ENCODE peak calls at places on chromosome 9, in four cellular contexts. One of them, this sample, is unnamed. For H3K27me3, the result is how much of the 10 kb centered on the place peaks cover.

GRCh38 chr9:133226219-133227171 is 17.4 kb upstream of the OBP2B start:
- DNase-seq in cardiac muscle cell: no peak
- DNase-seq in lung: no peak
- DNase-seq in CD4-positive, CD25-positive, alpha-beta regulatory T cell: no peak
- DNase-seq in this sample: no peak

GRCh38 chr9:132609829-132610228 is 27.4 kb downstream of the BARHL1 start:
- DNase-seq in lung: no peak
- DNase-seq in cardiac muscle cell: no peak
- DNase-seq in CD4-positive, CD25-positive, alpha-beta regulatory T cell: no peak
- DNase-seq in this sample: no peak

GRCh38 chr9:134410078-134410834 is 84.0 kb downstream of the RXRA start:
- DNase-seq in lung: peak
- DNase-seq in CD4-positive, CD25-positive, alpha-beta regulatory T cell: no peak
- DNase-seq in cardiac muscle cell: no peak
- DNase-seq in this sample: no peak

GRCh38 chr9:89775641-89776040 is 170.8 kb downstream of the GADD45G start:
- DNase-seq in CD4-positive, CD25-positive, alpha-beta regulatory T cell: no peak
- DNase-seq in cardiac muscle cell: no peak
- DNase-seq in lung: no peak
- DNase-seq in this sample: no peak

GRCh38 chr9:98830554-98830953 is 23.1 kb downstream of the GALNT12 start:
- DNase-seq in lung: no peak
- DNase-seq in CD4-positive, CD25-positive, alpha-beta regulatory T cell: no peak
- DNase-seq in cardiac muscle cell: no peak
- DNase-seq in this sample: no peak

GRCh38 chr9:12813960-12814876 is 39.4 kb downstream of the LURAP1L start:
- DNase-seq in cardiac muscle cell: no peak
- DNase-seq in CD4-positive, CD25-positive, alpha-beta regulatory T cell: no peak
- DNase-seq in lung: peak
- DNase-seq in this sample: no peak

GRCh38 chr9:12718482-12719026 is 25.4 kb downstream of the TYRP1 start:
- DNase-seq in lung: no peak
- DNase-seq in cardiac muscle cell: peak
- DNase-seq in CD4-positive, CD25-positive, alpha-beta regulatory T cell: no peak
- DNase-seq in this sample: peak

GRCh38 chr9:134333234-134333873 is 7.1 kb downstream of the RXRA start:
- DNase-seq in CD4-positive, CD25-positive, alpha-beta regulatory T cell: no peak
- DNase-seq in lung: no peak
- DNase-seq in cardiac muscle cell: no peak
- DNase-seq in this sample: no peak

GRCh38 chr9:14423816-14424261 is 109.9 kb upstream of the NFIB start:
- DNase-seq in cardiac muscle cell: no peak
- DNase-seq in lung: no peak
- DNase-seq in CD4-positive, CD25-positive, alpha-beta regulatory T cell: no peak
- DNase-seq in this sample: no peak

GRCh38 chr9:134597957-134598883 is 43.4 kb upstream of the COL5A1 start:
- DNase-seq in CD4-positive, CD25-positive, alpha-beta regulatory T cell: no peak
- DNase-seq in lung: peak
- DNase-seq in cardiac muscle cell: peak
- DNase-seq in this sample: no peak

GRCh38 chr9:69421908-69422801 is 97.1 kb downstream of the ENTREP1 start:
- DNase-seq in cardiac muscle cell: peak
- DNase-seq in CD4-positive, CD25-positive, alpha-beta regulatory T cell: peak
- DNase-seq in lung: peak
- DNase-seq in this sample: peak

GRCh38 chr9:94554078-94554438 is 825 bp upstream of the PCAT7 start:
- DNase-seq in cardiac muscle cell: no peak
- DNase-seq in lung: no peak
- DNase-seq in CD4-positive, CD25-positive, alpha-beta regulatory T cell: no peak
- DNase-seq in this sample: no peak

GRCh38 chr9:135650408-135650807 is 11.1 kb upstream of the GLT6D1 start:
- DNase-seq in CD4-positive, CD25-positive, alpha-beta regulatory T cell: no peak
- DNase-seq in lung: no peak
- DNase-seq in cardiac muscle cell: no peak
- DNase-seq in this sample: no peak

GRCh38 chr9:92971776-92972175 is 24.5 kb downstream of the FGD3 start:
- DNase-seq in lung: no peak
- DNase-seq in CD4-positive, CD25-positive, alpha-beta regulatory T cell: no peak
- DNase-seq in cardiac muscle cell: no peak
- DNase-seq in this sample: no peak

GRCh38 chr9:22446950-22447606 is 454 bp downstream of the DMRTA1 start:
- DNase-seq in lung: peak
- DNase-seq in CD4-positive, CD25-positive, alpha-beta regulatory T cell: peak
- DNase-seq in cardiac muscle cell: peak
- DNase-seq in this sample: no peak

DNA sequence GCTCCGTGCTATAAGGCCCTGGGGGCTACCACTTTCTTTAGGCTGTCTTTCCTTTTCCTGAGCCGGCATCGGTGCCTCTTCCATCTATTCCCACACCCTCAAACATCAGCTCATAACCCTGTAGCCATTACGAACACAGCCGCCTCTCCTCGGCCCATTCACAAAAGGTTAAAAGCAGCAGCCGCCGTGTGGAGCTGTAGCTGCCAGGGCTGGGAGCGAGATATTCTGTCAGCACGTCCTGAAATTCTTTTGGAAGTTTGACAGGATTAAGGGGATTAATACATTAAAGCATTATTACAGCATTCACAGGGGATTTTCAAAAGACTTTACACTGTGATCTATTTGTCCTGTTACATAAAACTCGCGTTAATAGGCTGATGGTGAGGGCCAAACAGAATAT is 428.2 kb downstream of the CDK5RAP2 start:
- DNase-seq in lung: no peak
- DNase-seq in CD4-positive, CD25-positive, alpha-beta regulatory T cell: no peak
- DNase-seq in cardiac muscle cell: no peak
- DNase-seq in this sample: no peak
- H3K27ac ChIP-seq in lung: no peak
- H3K27ac ChIP-seq in CD4-positive, CD25-positive, alpha-beta regulatory T cell: no peak
- H3K27ac ChIP-seq in cardiac muscle cell: no peak
- H3K27ac ChIP-seq in this sample: no peak

GRCh38 chr9:96050048-96050875 is 174.8 kb downstream of the ERCC6L2 start:
- DNase-seq in cardiac muscle cell: no peak
- DNase-seq in lung: no peak
- DNase-seq in CD4-positive, CD25-positive, alpha-beta regulatory T cell: no peak
- DNase-seq in this sample: no peak
- H3K27me3 ChIP-seq in cardiac muscle cell: under half
- H3K27me3 ChIP-seq in lung: under half
- H3K27me3 ChIP-seq in CD4-positive, CD25-positive, alpha-beta regulatory T cell: under half
- H3K27me3 ChIP-seq in this sample: under half

DNA sequence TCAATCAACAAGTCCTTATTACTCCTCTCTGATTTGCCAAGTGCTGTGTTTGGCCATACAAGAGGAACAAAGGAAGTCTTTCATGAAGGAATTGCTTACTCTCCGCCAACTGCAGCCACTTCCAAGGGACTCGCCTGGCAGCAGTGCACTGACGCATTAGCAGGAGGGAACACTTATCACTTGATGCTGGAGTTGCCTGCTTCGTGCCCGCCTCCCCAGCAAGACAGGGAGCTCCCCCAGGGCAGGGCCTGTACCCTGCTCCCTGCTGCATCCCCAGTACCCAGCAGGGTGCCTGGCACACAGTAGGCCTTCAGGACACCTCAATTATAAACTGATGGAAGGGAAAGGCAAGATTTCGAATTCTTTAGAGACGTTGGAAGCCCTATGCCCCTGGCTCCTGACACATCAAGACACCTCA is 97.9 kb downstream of the CRB2 start:
- DNase-seq in cardiac muscle cell: no peak
- DNase-seq in lung: no peak
- DNase-seq in CD4-positive, CD25-positive, alpha-beta regulatory T cell: no peak
- DNase-seq in this sample: no peak
- H3K27ac ChIP-seq in cardiac muscle cell: no peak
- H3K27ac ChIP-seq in lung: no peak
- H3K27ac ChIP-seq in CD4-positive, CD25-positive, alpha-beta regulatory T cell: no peak
- H3K27ac ChIP-seq in this sample: no peak

DNA sequence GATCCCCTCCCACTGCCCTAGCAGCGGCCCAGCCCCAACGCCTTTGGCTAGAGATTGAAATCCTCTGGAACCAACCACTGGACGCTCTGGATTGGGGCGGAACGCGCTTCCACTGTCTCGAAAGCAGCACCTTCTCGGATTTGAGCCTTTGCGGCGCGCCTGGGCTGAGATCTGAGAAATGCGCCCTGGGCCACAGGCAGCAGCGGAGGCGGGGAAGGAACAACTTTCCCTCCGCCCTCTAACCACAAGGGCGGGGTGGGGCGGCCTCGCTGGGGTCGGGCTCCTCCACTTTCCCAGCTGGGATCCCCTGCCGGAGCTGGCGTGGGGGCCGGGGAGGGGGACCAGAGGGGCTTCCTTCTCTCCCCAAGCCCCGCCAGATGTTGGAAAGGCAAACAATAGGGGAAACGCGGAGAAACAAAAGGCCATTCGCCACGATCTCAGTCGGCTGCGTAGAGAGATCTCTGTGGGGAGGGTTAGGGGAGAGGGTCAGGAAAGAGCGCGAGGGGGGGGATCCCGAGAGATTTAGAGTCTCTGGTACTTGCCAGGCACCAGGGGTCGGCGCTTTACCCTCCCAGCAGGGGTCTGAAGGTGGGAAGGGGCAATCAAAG is 1.2 kb downstream of the MOB3B start:
- DNase-seq in CD4-positive, CD25-positive, alpha-beta regulatory T cell: peak
- DNase-seq in cardiac muscle cell: peak
- DNase-seq in lung: peak
- DNase-seq in this sample: no peak
- H3K27me3 ChIP-seq in CD4-positive, CD25-positive, alpha-beta regulatory T cell: under half
- H3K27me3 ChIP-seq in cardiac muscle cell: under half
- H3K27me3 ChIP-seq in lung: under half
- H3K27me3 ChIP-seq in this sample: under half

GRCh38 chr9:113463418-113464285 is at the start of gene RGS3:
- DNase-seq in cardiac muscle cell: peak
- DNase-seq in lung: peak
- DNase-seq in CD4-positive, CD25-positive, alpha-beta regulatory T cell: no peak
- DNase-seq in this sample: peak
- H3K27ac ChIP-seq in cardiac muscle cell: peak
- H3K27ac ChIP-seq in lung: peak
- H3K27ac ChIP-seq in CD4-positive, CD25-positive, alpha-beta regulatory T cell: no peak
- H3K27ac ChIP-seq in this sample: no peak

DNA sequence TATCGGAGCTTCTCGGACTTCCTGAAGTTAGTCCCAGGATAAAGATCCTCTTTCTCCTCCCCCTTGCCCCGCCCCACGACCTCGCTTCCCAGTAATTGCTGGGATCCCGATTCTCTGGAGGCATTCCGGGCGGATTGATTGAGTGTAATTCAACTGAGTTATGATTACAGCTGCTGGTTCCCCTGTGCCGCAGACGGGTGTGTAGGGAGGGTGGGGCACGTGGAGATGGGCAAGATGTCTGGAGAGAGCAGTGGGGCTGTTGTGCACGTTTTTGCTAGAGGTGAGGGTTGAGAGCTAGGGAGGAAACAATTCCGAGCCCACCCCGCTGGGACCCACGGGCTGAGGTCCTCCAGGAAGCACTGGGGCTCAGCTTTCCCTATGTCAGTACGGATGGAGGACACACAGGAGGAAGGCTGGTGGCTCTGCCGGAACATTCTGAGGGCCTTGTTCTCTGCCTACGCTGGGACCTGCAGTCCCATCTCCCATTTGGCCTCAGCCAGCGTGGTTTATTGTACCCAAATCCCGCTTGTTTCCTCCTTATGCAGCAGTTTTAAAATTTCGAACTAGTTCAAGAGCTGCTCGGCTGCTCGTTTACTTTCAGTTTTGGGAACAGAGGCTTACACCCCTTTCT is 2.4 kb upstream of the DMRT2 start:
- DNase-seq in lung: no peak
- DNase-seq in cardiac muscle cell: no peak
- DNase-seq in CD4-positive, CD25-positive, alpha-beta regulatory T cell: peak
- DNase-seq in this sample: no peak
- H3K27me3 ChIP-seq in lung: under half
- H3K27me3 ChIP-seq in cardiac muscle cell: half or more
- H3K27me3 ChIP-seq in CD4-positive, CD25-positive, alpha-beta regulatory T cell: half or more
- H3K27me3 ChIP-seq in this sample: half or more

GRCh38 chr9:38009035-38009501 is 60.0 kb downstream of the SHB start:
- DNase-seq in cardiac muscle cell: no peak
- DNase-seq in lung: no peak
- DNase-seq in CD4-positive, CD25-positive, alpha-beta regulatory T cell: no peak
- DNase-seq in this sample: no peak

GRCh38 chr9:38008168-38009034 is 60.6 kb downstream of the SHB start:
- DNase-seq in lung: peak
- DNase-seq in cardiac muscle cell: no peak
- DNase-seq in CD4-positive, CD25-positive, alpha-beta regulatory T cell: peak
- DNase-seq in this sample: no peak

GRCh38 chr9:38004809-38005560 is 64.0 kb downstream of the SHB start:
- DNase-seq in cardiac muscle cell: no peak
- DNase-seq in lung: no peak
- DNase-seq in CD4-positive, CD25-positive, alpha-beta regulatory T cell: no peak
- DNase-seq in this sample: no peak

GRCh38 chr9:38006163-38006562 is 62.9 kb downstream of the SHB start:
- DNase-seq in CD4-positive, CD25-positive, alpha-beta regulatory T cell: no peak
- DNase-seq in cardiac muscle cell: no peak
- DNase-seq in lung: no peak
- DNase-seq in this sample: no peak

GRCh38 chr9:38006981-38007380 is 62.0 kb downstream of the SHB start:
- DNase-seq in CD4-positive, CD25-positive, alpha-beta regulatory T cell: no peak
- DNase-seq in lung: no peak
- DNase-seq in cardiac muscle cell: no peak
- DNase-seq in this sample: no peak
- H3K27ac ChIP-seq in CD4-positive, CD25-positive, alpha-beta regulatory T cell: no peak
- H3K27ac ChIP-seq in lung: peak
- H3K27ac ChIP-seq in cardiac muscle cell: no peak
- H3K27ac ChIP-seq in this sample: no peak

GRCh38 chr9:107388890-107389289 is 100.7 kb downstream of the KLF4 start:
- DNase-seq in CD4-positive, CD25-positive, alpha-beta regulatory T cell: no peak
- DNase-seq in cardiac muscle cell: no peak
- DNase-seq in lung: no peak
- DNase-seq in this sample: no peak
- H3K27me3 ChIP-seq in CD4-positive, CD25-positive, alpha-beta regulatory T cell: under half
- H3K27me3 ChIP-seq in cardiac muscle cell: under half
- H3K27me3 ChIP-seq in lung: under half
- H3K27me3 ChIP-seq in this sample: under half

GRCh38 chr9:129225815-129226214 is 47.8 kb upstream of the IER5L start:
- DNase-seq in cardiac muscle cell: peak
- DNase-seq in CD4-positive, CD25-positive, alpha-beta regulatory T cell: peak
- DNase-seq in lung: no peak
- DNase-seq in this sample: no peak
- H3K27ac ChIP-seq in cardiac muscle cell: peak
- H3K27ac ChIP-seq in CD4-positive, CD25-positive, alpha-beta regulatory T cell: no peak
- H3K27ac ChIP-seq in lung: no peak
- H3K27ac ChIP-seq in this sample: no peak

GRCh38 chr9:130480673-130481072 is 35.9 kb downstream of the ASS1 start:
- DNase-seq in lung: no peak
- DNase-seq in cardiac muscle cell: peak
- DNase-seq in CD4-positive, CD25-positive, alpha-beta regulatory T cell: no peak
- DNase-seq in this sample: peak

GRCh38 chr9:130478152-130478551 is 33.4 kb downstream of the ASS1 start:
- DNase-seq in cardiac muscle cell: no peak
- DNase-seq in lung: no peak
- DNase-seq in CD4-positive, CD25-positive, alpha-beta regulatory T cell: no peak
- DNase-seq in this sample: no peak

GRCh38 chr9:130479587-130479986 is 34.8 kb downstream of the ASS1 start:
- DNase-seq in lung: no peak
- DNase-seq in CD4-positive, CD25-positive, alpha-beta regulatory T cell: no peak
- DNase-seq in cardiac muscle cell: no peak
- DNase-seq in this sample: no peak

GRCh38 chr9:130477564-130477963 is 32.8 kb downstream of the ASS1 start:
- DNase-seq in CD4-positive, CD25-positive, alpha-beta regulatory T cell: no peak
- DNase-seq in cardiac muscle cell: no peak
- DNase-seq in lung: no peak
- DNase-seq in this sample: no peak

GRCh38 chr9:130478731-130479575 is 34.2 kb downstream of the ASS1 start:
- DNase-seq in lung: no peak
- DNase-seq in CD4-positive, CD25-positive, alpha-beta regulatory T cell: no peak
- DNase-seq in cardiac muscle cell: no peak
- DNase-seq in this sample: no peak
- H3K27me3 ChIP-seq in lung: under half
- H3K27me3 ChIP-seq in CD4-positive, CD25-positive, alpha-beta regulatory T cell: under half
- H3K27me3 ChIP-seq in cardiac muscle cell: under half
- H3K27me3 ChIP-seq in this sample: under half